ENCODE peak calls at places on chromosomes 3 and 15, in ten cellular contexts. One of them, this sample, is unnamed.

GRCh38 chr15:53843166-53843565 is 83.7 kb upstream of the WDR72 start:
- DNase-seq in 8988T: no peak
- DNase-seq in retina: no peak
- DNase-seq in HS-5: no peak
- DNase-seq in activated CD8-positive, alpha-beta memory T cell treated with anti-CD3 and anti-CD28 coated beads for 24 hours: no peak
- DNase-seq in astrocyte of the spinal cord: no peak
- DNase-seq in CD8-positive, alpha-beta memory T cell: no peak
- DNase-seq in activated naive CD8-positive, alpha-beta T cell treated with anti-CD3 and anti-CD28 coated beads, Interleukin-2, amount 10 ng/mL, durations not matched to agents 7 days and 5 days: no peak
- DNase-seq in hypothalamus: no peak
- DNase-seq in HCEC 1CT: no peak
- DNase-seq in this sample: no peak

GRCh38 chr3:194135516-194135805 is 487 bp upstream of the HES1 start:
- DNase-seq in activated naive CD8-positive, alpha-beta T cell treated with anti-CD3 and anti-CD28 coated beads, Interleukin-2, amount 10 ng/mL, durations not matched to agents 7 days and 5 days: no peak
- DNase-seq in HCEC 1CT: no peak
- DNase-seq in hypothalamus: no peak
- DNase-seq in 8988T: no peak
- DNase-seq in HS-5: no peak
- DNase-seq in retina: no peak
- DNase-seq in CD8-positive, alpha-beta memory T cell: no peak
- DNase-seq in astrocyte of the spinal cord: no peak
- DNase-seq in activated CD8-positive, alpha-beta memory T cell treated with anti-CD3 and anti-CD28 coated beads for 24 hours: no peak
- DNase-seq in this sample: no peak

GRCh38 chr3:129317014-129317771 is 38.5 kb downstream of the HMCES start:
- DNase-seq in 8988T: no peak
- DNase-seq in activated CD8-positive, alpha-beta memory T cell treated with anti-CD3 and anti-CD28 coated beads for 24 hours: peak; percentile 56
- DNase-seq in hypothalamus: no peak
- DNase-seq in CD8-positive, alpha-beta memory T cell: no peak
- DNase-seq in HS-5: no peak
- DNase-seq in activated naive CD8-positive, alpha-beta T cell treated with anti-CD3 and anti-CD28 coated beads, Interleukin-2, amount 10 ng/mL, durations not matched to agents 7 days and 5 days: no peak
- DNase-seq in HCEC 1CT: no peak
- DNase-seq in astrocyte of the spinal cord: no peak
- DNase-seq in retina: no peak
- DNase-seq in this sample: no peak

GRCh38 chr15:100712226-100712625 is 109.8 kb downstream of the ASB7 start:
- DNase-seq in retina: no peak
- DNase-seq in HS-5: no peak
- DNase-seq in activated CD8-positive, alpha-beta memory T cell treated with anti-CD3 and anti-CD28 coated beads for 24 hours: peak; percentile 9
- DNase-seq in activated naive CD8-positive, alpha-beta T cell treated with anti-CD3 and anti-CD28 coated beads, Interleukin-2, amount 10 ng/mL, durations not matched to agents 7 days and 5 days: no peak
- DNase-seq in CD8-positive, alpha-beta memory T cell: no peak
- DNase-seq in 8988T: no peak
- DNase-seq in HCEC 1CT: no peak
- DNase-seq in hypothalamus: no peak
- DNase-seq in astrocyte of the spinal cord: no peak
- DNase-seq in this sample: no peak

GRCh38 chr3:127888564-127889107 is 26.4 kb upstream of the KBTBD12 start:
- DNase-seq in 8988T: no peak
- DNase-seq in hypothalamus: no peak
- DNase-seq in activated naive CD8-positive, alpha-beta T cell treated with anti-CD3 and anti-CD28 coated beads, Interleukin-2, amount 10 ng/mL, durations not matched to agents 7 days and 5 days: no peak
- DNase-seq in retina: peak; percentile 87
- DNase-seq in HS-5: no peak
- DNase-seq in HCEC 1CT: no peak
- DNase-seq in activated CD8-positive, alpha-beta memory T cell treated with anti-CD3 and anti-CD28 coated beads for 24 hours: no peak
- DNase-seq in CD8-positive, alpha-beta memory T cell: no peak
- DNase-seq in astrocyte of the spinal cord: no peak
- DNase-seq in this sample: no peak

GRCh38 chr15:96337354-96337990 is 7.0 kb downstream of the NR2F2 start:
- DNase-seq in activated CD8-positive, alpha-beta memory T cell treated with anti-CD3 and anti-CD28 coated beads for 24 hours: no peak
- DNase-seq in CD8-positive, alpha-beta memory T cell: no peak
- DNase-seq in 8988T: no peak
- DNase-seq in astrocyte of the spinal cord: peak; percentile 33
- DNase-seq in retina: peak; percentile 40
- DNase-seq in HCEC 1CT: peak; percentile 36
- DNase-seq in activated naive CD8-positive, alpha-beta T cell treated with anti-CD3 and anti-CD28 coated beads, Interleukin-2, amount 10 ng/mL, durations not matched to agents 7 days and 5 days: no peak
- DNase-seq in hypothalamus: no peak
- DNase-seq in HS-5: no peak
- DNase-seq in this sample: no peak

GRCh38 chr3:105878061-105878460 is 9.2 kb upstream of the CBLB start:
- DNase-seq in activated naive CD8-positive, alpha-beta T cell treated with anti-CD3 and anti-CD28 coated beads, Interleukin-2, amount 10 ng/mL, durations not matched to agents 7 days and 5 days: no peak
- DNase-seq in hypothalamus: no peak
- DNase-seq in astrocyte of the spinal cord: peak; percentile 40
- DNase-seq in HCEC 1CT: no peak
- DNase-seq in CD8-positive, alpha-beta memory T cell: no peak
- DNase-seq in retina: no peak
- DNase-seq in activated CD8-positive, alpha-beta memory T cell treated with anti-CD3 and anti-CD28 coated beads for 24 hours: no peak
- DNase-seq in 8988T: no peak
- DNase-seq in HS-5: no peak
- DNase-seq in this sample: no peak

GRCh38 chr15:64561997-64562396 is 101.6 kb downstream of the ZNF609 start:
- DNase-seq in astrocyte of the spinal cord: no peak
- DNase-seq in activated CD8-positive, alpha-beta memory T cell treated with anti-CD3 and anti-CD28 coated beads for 24 hours: no peak
- DNase-seq in HCEC 1CT: no peak
- DNase-seq in hypothalamus: no peak
- DNase-seq in CD8-positive, alpha-beta memory T cell: no peak
- DNase-seq in retina: no peak
- DNase-seq in 8988T: no peak
- DNase-seq in HS-5: no peak
- DNase-seq in activated naive CD8-positive, alpha-beta T cell treated with anti-CD3 and anti-CD28 coated beads, Interleukin-2, amount 10 ng/mL, durations not matched to agents 7 days and 5 days: no peak
- DNase-seq in this sample: no peak

GRCh38 chr15:100721758-100722550 is 119.6 kb downstream of the ASB7 start:
- DNase-seq in HS-5: peak; percentile 98
- DNase-seq in activated CD8-positive, alpha-beta memory T cell treated with anti-CD3 and anti-CD28 coated beads for 24 hours: peak; percentile 19
- DNase-seq in retina: no peak
- DNase-seq in CD8-positive, alpha-beta memory T cell: no peak
- DNase-seq in HCEC 1CT: peak; percentile 98
- DNase-seq in astrocyte of the spinal cord: peak; percentile 99
- DNase-seq in activated naive CD8-positive, alpha-beta T cell treated with anti-CD3 and anti-CD28 coated beads, Interleukin-2, amount 10 ng/mL, durations not matched to agents 7 days and 5 days: no peak
- DNase-seq in 8988T: no peak
- DNase-seq in hypothalamus: no peak
- DNase-seq in this sample: peak; percentile 16

GRCh38 chr3:54087581-54088410 is 34.6 kb upstream of the CACNA2D3 start:
- DNase-seq in HCEC 1CT: no peak
- DNase-seq in 8988T: no peak
- DNase-seq in hypothalamus: no peak
- DNase-seq in activated naive CD8-positive, alpha-beta T cell treated with anti-CD3 and anti-CD28 coated beads, Interleukin-2, amount 10 ng/mL, durations not matched to agents 7 days and 5 days: no peak
- DNase-seq in astrocyte of the spinal cord: no peak
- DNase-seq in CD8-positive, alpha-beta memory T cell: no peak
- DNase-seq in retina: peak; percentile 83
- DNase-seq in HS-5: no peak
- DNase-seq in activated CD8-positive, alpha-beta memory T cell treated with anti-CD3 and anti-CD28 coated beads for 24 hours: no peak
- DNase-seq in this sample: no peak

GRCh38 chr3:31039145-31039544 is 144.7 kb upstream of the GADL1 start:
- DNase-seq in hypothalamus: no peak
- DNase-seq in astrocyte of the spinal cord: no peak
- DNase-seq in activated CD8-positive, alpha-beta memory T cell treated with anti-CD3 and anti-CD28 coated beads for 24 hours: no peak
- DNase-seq in activated naive CD8-positive, alpha-beta T cell treated with anti-CD3 and anti-CD28 coated beads, Interleukin-2, amount 10 ng/mL, durations not matched to agents 7 days and 5 days: no peak
- DNase-seq in 8988T: no peak
- DNase-seq in retina: no peak
- DNase-seq in HCEC 1CT: no peak
- DNase-seq in HS-5: no peak
- DNase-seq in CD8-positive, alpha-beta memory T cell: no peak
- DNase-seq in this sample: no peak

GRCh38 chr15:77895742-77896141 is 181.8 kb downstream of the TBC1D2B start:
- DNase-seq in HCEC 1CT: no peak
- DNase-seq in retina: no peak
- DNase-seq in HS-5: no peak
- DNase-seq in CD8-positive, alpha-beta memory T cell: peak; percentile 7
- DNase-seq in hypothalamus: no peak
- DNase-seq in astrocyte of the spinal cord: no peak
- DNase-seq in activated CD8-positive, alpha-beta memory T cell treated with anti-CD3 and anti-CD28 coated beads for 24 hours: no peak
- DNase-seq in 8988T: no peak
- DNase-seq in activated naive CD8-positive, alpha-beta T cell treated with anti-CD3 and anti-CD28 coated beads, Interleukin-2, amount 10 ng/mL, durations not matched to agents 7 days and 5 days: no peak
- DNase-seq in this sample: no peak

GRCh38 chr15:70044168-70044567 is 53.5 kb downstream of the TLE3 start:
- DNase-seq in 8988T: no peak
- DNase-seq in HCEC 1CT: no peak
- DNase-seq in hypothalamus: no peak
- DNase-seq in retina: no peak
- DNase-seq in activated CD8-positive, alpha-beta memory T cell treated with anti-CD3 and anti-CD28 coated beads for 24 hours: no peak
- DNase-seq in activated naive CD8-positive, alpha-beta T cell treated with anti-CD3 and anti-CD28 coated beads, Interleukin-2, amount 10 ng/mL, durations not matched to agents 7 days and 5 days: no peak
- DNase-seq in astrocyte of the spinal cord: no peak
- DNase-seq in HS-5: no peak
- DNase-seq in CD8-positive, alpha-beta memory T cell: peak; percentile 13
- DNase-seq in this sample: no peak

GRCh38 chr15:45183001-45183400 is 4.8 kb downstream of the SHF start:
- DNase-seq in activated CD8-positive, alpha-beta memory T cell treated with anti-CD3 and anti-CD28 coated beads for 24 hours: no peak
- DNase-seq in HS-5: no peak
- DNase-seq in activated naive CD8-positive, alpha-beta T cell treated with anti-CD3 and anti-CD28 coated beads, Interleukin-2, amount 10 ng/mL, durations not matched to agents 7 days and 5 days: no peak
- DNase-seq in astrocyte of the spinal cord: no peak
- DNase-seq in retina: no peak
- DNase-seq in hypothalamus: no peak
- DNase-seq in HCEC 1CT: no peak
- DNase-seq in CD8-positive, alpha-beta memory T cell: peak; percentile 26
- DNase-seq in 8988T: no peak
- DNase-seq in this sample: no peak

GRCh38 chr3:149535395-149535685 is 60.8 kb downstream of the TM4SF4 start:
- DNase-seq in retina: no peak
- DNase-seq in activated naive CD8-positive, alpha-beta T cell treated with anti-CD3 and anti-CD28 coated beads, Interleukin-2, amount 10 ng/mL, durations not matched to agents 7 days and 5 days: no peak
- DNase-seq in 8988T: no peak
- DNase-seq in activated CD8-positive, alpha-beta memory T cell treated with anti-CD3 and anti-CD28 coated beads for 24 hours: no peak
- DNase-seq in CD8-positive, alpha-beta memory T cell: no peak
- DNase-seq in astrocyte of the spinal cord: no peak
- DNase-seq in hypothalamus: no peak
- DNase-seq in HS-5: no peak
- DNase-seq in HCEC 1CT: no peak
- DNase-seq in this sample: no peak

GRCh38 chr15:77852241-77853007 is 219.7 kb upstream of the LINGO1 start:
- DNase-seq in astrocyte of the spinal cord: no peak
- DNase-seq in HS-5: no peak
- DNase-seq in CD8-positive, alpha-beta memory T cell: no peak
- DNase-seq in activated CD8-positive, alpha-beta memory T cell treated with anti-CD3 and anti-CD28 coated beads for 24 hours: no peak
- DNase-seq in 8988T: no peak
- DNase-seq in retina: no peak
- DNase-seq in activated naive CD8-positive, alpha-beta T cell treated with anti-CD3 and anti-CD28 coated beads, Interleukin-2, amount 10 ng/mL, durations not matched to agents 7 days and 5 days: peak; percentile 13
- DNase-seq in hypothalamus: no peak
- DNase-seq in HCEC 1CT: no peak
- DNase-seq in this sample: no peak

GRCh38 chr3:17770682-17771081 is 28.3 kb upstream of the TBC1D5 start:
- DNase-seq in HS-5: no peak
- DNase-seq in activated CD8-positive, alpha-beta memory T cell treated with anti-CD3 and anti-CD28 coated beads for 24 hours: no peak
- DNase-seq in astrocyte of the spinal cord: no peak
- DNase-seq in 8988T: no peak
- DNase-seq in CD8-positive, alpha-beta memory T cell: no peak
- DNase-seq in hypothalamus: no peak
- DNase-seq in retina: no peak
- DNase-seq in HCEC 1CT: no peak
- DNase-seq in activated naive CD8-positive, alpha-beta T cell treated with anti-CD3 and anti-CD28 coated beads, Interleukin-2, amount 10 ng/mL, durations not matched to agents 7 days and 5 days: no peak
- DNase-seq in this sample: no peak

GRCh38 chr15:43872416-43873020 is 45.7 kb downstream of the WDR76 start:
- DNase-seq in astrocyte of the spinal cord: peak; percentile 79
- DNase-seq in HCEC 1CT: peak; percentile 46
- DNase-seq in hypothalamus: peak; percentile 11
- DNase-seq in activated naive CD8-positive, alpha-beta T cell treated with anti-CD3 and anti-CD28 coated beads, Interleukin-2, amount 10 ng/mL, durations not matched to agents 7 days and 5 days: no peak
- DNase-seq in retina: peak; percentile 32
- DNase-seq in 8988T: peak; percentile 28
- DNase-seq in activated CD8-positive, alpha-beta memory T cell treated with anti-CD3 and anti-CD28 coated beads for 24 hours: peak; percentile 54
- DNase-seq in CD8-positive, alpha-beta memory T cell: no peak
- DNase-seq in HS-5: peak; percentile 8
- DNase-seq in this sample: peak; percentile 29